ENCODE peak calls at places on chromosomes 12 and 14, in seven cellular contexts. D, X, E, Y, O, R and V are unnamed samples.

GRCh38 chr12:98402081-98402480 is 113.3 kb upstream of the TMPO start:
- DNase-seq in O (no peak), R (peak), Y (peak), X (no peak), D (no peak), E (no peak), V (no peak)

GRCh38 chr14:69685217-69685616 is 73.8 kb downstream of the SUSD6 start:
- DNase-seq in Y (peak), X (no peak), O (no peak), D (no peak), R (no peak), E (no peak), V (peak)

GRCh38 chr14:73460691-73461127 is 2.4 kb upstream of the NUMB start:
- DNase-seq in O (peak), D (no peak), E (no peak), X (no peak), Y (peak), R (peak), V (no peak)

GRCh38 chr14:67999693-68000384 is 180.3 kb downstream of the RAD51B start:
- DNase-seq in O (peak), E (no peak), Y (peak), D (no peak), R (peak), X (no peak), V (no peak)

GRCh38 chr12:63966603-63966975 is 122.1 kb downstream of the SRGAP1 start:
- DNase-seq in Y (no peak), D (no peak), O (no peak), X (no peak), E (no peak), R (no peak), V (no peak)

GRCh38 chr12:88574278-88574677 is 6.0 kb downstream of the KITLG start:
- DNase-seq in X (no peak), R (peak), Y (no peak), D (no peak), E (no peak), O (no peak), V (no peak)

GRCh38 chr12:107319536-107320030 is 226.2 kb upstream of the CRY1 start:
- DNase-seq in R (no peak), X (no peak), Y (no peak), O (no peak), D (no peak), E (no peak), V (peak)

GRCh38 chr14:50816419-50817047 is 14.4 kb downstream of the NIN start:
- DNase-seq in X (no peak), R (peak), Y (peak), D (no peak), E (no peak), O (peak), V (no peak)

GRCh38 chr14:21070083-21070609 is at the start of gene ARHGEF40:
- DNase-seq in D (peak), R (peak), E (peak), O (peak), X (no peak), Y (no peak), V (peak)

GRCh38 chr14:81396108-81396507 is 4.0 kb downstream of the STON2 start:
- DNase-seq in X (no peak), D (no peak), Y (peak), R (no peak), E (no peak), O (peak), V (no peak)

GRCh38 chr12:3035815-3036702 is 41.1 kb upstream of the TSPAN9 start:
- DNase-seq in X (no peak), Y (peak), D (no peak), R (peak), O (peak), E (no peak), V (no peak)

GRCh38 chr14:27253946-27254345 is 656.1 kb upstream of the NOVA1 start:
- DNase-seq in R (no peak), E (no peak), Y (no peak), X (no peak), O (no peak), D (no peak), V (no peak)

GRCh38 chr12:109592905-109593272 is 19.3 kb downstream of the MVK start:
- DNase-seq in R (no peak), E (no peak), X (no peak), Y (no peak), D (no peak), O (no peak), V (no peak)

GRCh38 chr12:49232940-49233841 is 31.7 kb upstream of the TUBA1C start:
- DNase-seq in E (peak), O (peak), D (peak), X (no peak), Y (peak), R (peak), V (no peak)

GRCh38 chr12:79983969-79984629 is 49.2 kb upstream of the PPP1R12A start:
- DNase-seq in R (peak), X (no peak), D (no peak), O (peak), Y (peak), E (no peak), V (no peak)

GRCh38 chr14:100363053-100363452 is 39.9 kb downstream of the SLC25A47 start:
- DNase-seq in R (no peak), Y (no peak), O (no peak), D (no peak), E (no peak), X (no peak), V (no peak)

GRCh38 chr12:108191086-108191485 is 62.0 kb downstream of the WSCD2 start:
- DNase-seq in O (no peak), Y (no peak), X (no peak), D (no peak), E (no peak), R (no peak), V (no peak)

GRCh38 chr12:1633459-1633858 is 4.4 kb downstream of the WNT5B start:
- DNase-seq in X (no peak), R (no peak), E (no peak), D (no peak), O (no peak), Y (no peak), V (no peak)

GRCh38 chr12:123384994-123385376 is 1.1 kb downstream of the KMT5A start:
- DNase-seq in E (no peak), O (peak), X (no peak), Y (peak), R (peak), D (no peak), V (no peak)

GRCh38 chr12:102659200-102659911 is 179.0 kb upstream of the IGF1 start:
- DNase-seq in R (no peak), O (no peak), X (no peak), Y (no peak), E (no peak), D (no peak), V (no peak)

GRCh38 chr12:69575346-69575745 is 9.9 kb upstream of the CCT2 start:
- DNase-seq in X (no peak), Y (no peak), R (no peak), E (no peak), D (no peak), O (no peak), V (no peak)

GRCh38 chr14:59190372-59190771 is 1.9 kb downstream of the DAAM1 start:
- DNase-seq in O (no peak), X (no peak), R (no peak), D (peak), E (no peak), Y (peak), V (no peak)

GRCh38 chr14:91980157-91980556 is 32.7 kb upstream of the FBLN5 start:
- DNase-seq in R (peak), E (no peak), X (no peak), O (peak), D (no peak), Y (peak), V (peak)

GRCh38 chr12:5580911-5581488 is 149.1 kb downstream of the NTF3 start:
- DNase-seq in R (no peak), O (no peak), E (no peak), X (no peak), D (no peak), Y (no peak), V (no peak)

GRCh38 chr14:83291716-83292115 is 1758.1 kb upstream of the SEL1L start:
- DNase-seq in X (no peak), O (no peak), Y (peak), E (no peak), R (peak), D (no peak), V (no peak)

GRCh38 chr12:2390850-2391390 is 338.1 kb downstream of the CACNA1C start:
- DNase-seq in E (peak), D (no peak), R (no peak), X (no peak), O (no peak), Y (no peak), V (no peak)

DNA sequence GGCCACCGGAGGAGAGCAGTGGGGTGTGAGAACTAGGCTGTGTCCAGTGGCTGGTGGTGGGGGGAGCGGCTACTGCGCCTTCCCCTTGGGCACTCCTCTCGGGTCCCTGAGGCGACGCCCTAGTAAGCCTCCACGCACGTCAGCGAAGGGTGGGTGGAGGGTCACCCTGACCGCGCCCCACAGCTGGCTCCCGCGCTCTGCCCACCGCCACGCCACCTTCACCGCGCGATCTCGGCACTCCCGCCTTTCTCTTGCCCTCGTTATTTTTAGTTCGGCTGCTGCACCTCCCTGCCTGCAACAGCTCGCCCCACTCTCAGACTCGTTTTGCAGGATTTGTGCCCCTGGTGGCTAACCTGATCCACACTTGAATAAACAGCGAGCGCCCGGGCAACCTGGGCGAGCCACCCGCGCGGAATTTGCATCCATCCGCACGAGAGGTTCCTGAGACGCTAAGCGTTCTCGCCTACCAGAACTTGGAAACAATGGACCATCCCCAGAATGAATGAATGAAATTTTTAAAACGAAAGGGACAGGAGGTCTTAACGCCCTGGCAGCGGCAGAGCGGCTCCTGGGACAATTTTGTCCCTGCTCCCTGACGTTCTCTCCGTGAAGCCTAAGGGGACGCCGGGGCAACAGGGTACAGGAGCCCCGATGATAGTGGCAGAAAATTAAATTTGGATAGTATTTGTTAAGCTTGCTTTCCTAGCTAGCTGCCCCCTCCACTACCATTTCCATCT is 7.0 kb upstream of the BMP4 start:
- DNase-seq in O (peak), E (peak), Y (no peak), D (peak), X (peak), R (no peak), V (no peak)
- TF ChIP-seq CTCF in O (peak), E (peak), Y (no peak), D (peak), X (peak), R (peak), V (no peak)

GRCh38 chr12:120903382-120903817 is 758 bp downstream of the SPPL3 start:
- DNase-seq in R (peak), E (peak), X (no peak), D (peak), Y (peak), O (peak), V (peak)
- TF ChIP-seq CTCF in R (no peak), E (no peak), X (no peak), D (no peak), Y (no peak), O (no peak), V (no peak)

GRCh38 chr14:65594153-65594881 is 181.8 kb downstream of the FUT8 start:
- DNase-seq in O (no peak), X (peak), E (peak), D (no peak), Y (no peak), R (no peak), V (no peak)

GRCh38 chr14:65585216-65585615 is 172.7 kb downstream of the FUT8 start:
- DNase-seq in R (no peak), D (no peak), X (no peak), E (no peak), O (no peak), Y (no peak), V (no peak)

GRCh38 chr14:65588426-65589140 is 176.1 kb downstream of the FUT8 start:
- DNase-seq in R (peak), D (no peak), E (no peak), O (peak), X (peak), Y (peak), V (no peak)
- TF ChIP-seq CTCF in R (no peak), D (no peak), E (no peak), O (no peak), X (no peak), Y (no peak), V (no peak)

GRCh38 chr12:132275631-132276030 is 53.8 kb downstream of the GALNT9 start:
- DNase-seq in R (no peak), D (no peak), O (no peak), X (no peak), E (no peak), Y (no peak), V (no peak)
- TF ChIP-seq CTCF in R (no peak), D (no peak), O (no peak), X (no peak), E (no peak), Y (no peak), V (no peak)

DNA sequence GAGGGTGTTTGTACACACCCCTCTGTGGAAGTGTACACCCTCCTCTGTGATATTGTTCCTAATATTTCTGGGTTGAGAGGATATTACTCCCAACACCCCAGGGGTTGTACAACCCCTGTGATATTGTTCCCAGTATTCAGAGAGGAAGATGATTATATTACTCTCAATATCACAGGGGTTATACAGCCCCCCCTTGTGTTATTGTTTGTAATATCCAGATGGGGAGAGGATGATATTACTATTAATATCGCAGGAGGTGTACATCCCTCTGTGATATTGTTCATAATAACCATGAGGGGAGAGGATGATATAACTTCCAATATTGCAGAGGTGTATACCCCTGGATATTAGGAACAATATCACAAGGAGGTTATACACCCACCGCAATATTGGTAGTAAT is 566.1 kb upstream of the MIS18BP1 start:
- DNase-seq in D (no peak), Y (no peak), X (no peak), O (no peak), R (no peak), E (no peak), V (no peak)
- TF ChIP-seq CTCF in D (no peak), Y (no peak), X (no peak), O (no peak), R (no peak), E (no peak), V (no peak)

DNA sequence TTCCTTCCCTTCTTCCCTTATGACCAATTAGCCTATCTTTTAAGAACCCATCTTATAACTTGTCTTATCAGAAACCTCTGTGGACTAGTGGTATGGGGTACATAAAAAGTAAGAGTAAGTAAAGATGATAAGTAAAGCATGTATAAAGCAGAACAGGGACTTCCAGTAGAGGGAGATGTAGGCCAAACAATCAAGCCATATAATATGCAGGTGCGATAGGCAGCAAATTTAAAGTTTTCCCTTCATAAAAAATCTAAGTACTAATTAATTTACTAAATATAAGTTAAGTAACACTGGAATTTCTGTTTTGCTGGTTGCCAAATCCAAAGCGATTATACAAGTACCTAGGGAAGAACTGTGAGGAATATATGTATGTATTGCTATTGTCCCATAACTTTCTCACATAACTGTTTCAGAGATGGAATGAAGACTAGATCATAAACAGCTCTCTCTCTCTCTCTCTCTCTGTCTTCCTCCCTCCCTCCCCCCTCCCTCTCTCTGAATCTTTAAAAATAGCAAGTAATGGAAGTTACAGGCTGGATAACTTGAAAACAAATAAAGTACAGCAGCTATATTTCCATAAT is 25.7 kb downstream of the METTL25 start:
- DNase-seq in O (peak), X (peak), Y (peak), D (no peak), E (no peak), R (peak), V (no peak)
- TF ChIP-seq CTCF in O (peak), X (peak), Y (peak), D (peak), E (no peak), R (peak), V (peak)

GRCh38 chr14:60734465-60735242 is at the start of gene MNAT1:
- DNase-seq in Y (peak), D (peak), O (peak), X (peak), R (peak), E (peak), V (peak)
- TF ChIP-seq CTCF in Y (no peak), D (no peak), O (peak), X (no peak), R (peak), E (no peak), V (no peak)

GRCh38 chr12:18589316-18589715 is 148.5 kb downstream of the PLCZ1 start:
- DNase-seq in E (no peak), D (no peak), Y (peak), X (no peak), R (peak), O (peak), V (no peak)
- TF ChIP-seq CTCF in E (no peak), D (no peak), Y (peak), X (peak), R (peak), O (peak), V (no peak)